ENCODE peak calls at places on chromosomes 12 and 14, in nine cellular contexts. B is CD4-positive, CD25-positive, alpha-beta regulatory T cell; G is psoas muscle; M is GM23248; T is pancreas; D is RWPE2; V is suprapubic skin; J is upper lobe of left lung; O is hepatocyte. U is an unnamed sample. For H3K4me1, the result is how much of the 10 kb centered on the place peaks cover.

GRCh38 chr14:21220874-21221477 is 48.3 kb downstream of the HNRNPC start:
- DNase-seq in M (peak), J (no peak), V (no peak), G (no peak), T (no peak), O (no peak), B (no peak), D (no peak), U (no peak)

GRCh38 chr14:92886337-92886736 is 36.6 kb upstream of the CHGA start:
- DNase-seq in B (no peak), O (no peak), J (no peak), G (no peak), T (no peak), M (no peak), V (no peak), D (no peak), U (no peak)

GRCh38 chr12:123916729-123917128 is 55.9 kb downstream of the CCDC92 start:
- DNase-seq in V (no peak), G (no peak), O (no peak), J (no peak), D (no peak), T (no peak), M (peak), B (no peak), U (no peak)

GRCh38 chr14:68564826-68565760 is 227.8 kb downstream of the ZFP36L1 start:
- DNase-seq in J (no peak), D (no peak), B (peak), O (no peak), M (no peak), G (no peak), T (no peak), V (no peak), U (no peak)

GRCh38 chr12:46786774-46787173 is 39.0 kb downstream of the SLC38A4 start:
- DNase-seq in V (no peak), M (peak), O (no peak), D (no peak), G (no peak), T (no peak), J (no peak), B (no peak), U (no peak)

GRCh38 chr12:49588761-49589516 is 16.5 kb downstream of the FAM186B start:
- DNase-seq in J (no peak), T (no peak), O (no peak), V (no peak), D (no peak), M (no peak), B (no peak), G (no peak), U (no peak)

GRCh38 chr14:95620659-95621059 is 65.6 kb upstream of the TCL1B start:
- DNase-seq in O (no peak), G (no peak), B (no peak), D (no peak), M (no peak), V (no peak), T (no peak), J (peak), U (peak)

GRCh38 chr12:116324684-116325664 is 47.5 kb upstream of the MED13L start:
- DNase-seq in G (no peak), T (no peak), B (peak), J (no peak), M (no peak), O (no peak), V (no peak), D (no peak), U (peak)

GRCh38 chr12:130715996-130716917 is at the start of gene RIMBP2:
- DNase-seq in B (no peak), G (no peak), M (peak), T (no peak), J (no peak), O (peak), V (no peak), D (no peak), U (no peak)

GRCh38 chr12:110048242-110049027 is at the start of gene C12orf76:
- DNase-seq in J (peak), M (peak), T (peak), D (peak), B (peak), G (peak), V (peak), O (peak), U (peak)

DNA sequence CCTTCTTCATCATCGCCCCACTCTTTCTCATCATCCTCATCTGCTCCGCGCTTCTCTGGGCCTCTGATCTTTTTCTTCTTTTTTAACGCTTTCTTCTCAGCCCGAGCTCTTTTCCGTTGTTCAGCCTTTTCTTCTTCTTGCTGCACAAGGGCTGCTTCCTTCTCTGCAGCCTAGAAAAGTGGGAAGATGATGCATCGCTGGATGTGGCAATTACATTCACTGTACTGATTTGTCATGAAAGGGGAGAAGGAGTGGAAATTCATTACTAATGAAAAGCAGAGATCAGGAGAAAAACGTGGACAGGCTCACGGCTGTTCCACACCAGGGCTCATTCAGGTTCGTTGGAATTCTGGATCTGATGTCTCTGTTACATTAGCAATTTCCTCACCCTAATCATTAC is 15.1 kb downstream of the FICD start:
- DNase-seq in G (no peak), J (no peak), O (no peak), M (peak), V (no peak), T (no peak), B (no peak), D (no peak), U (no peak)
- H3K27ac ChIP-seq in G (no peak), J (no peak), O (no peak), M (no peak), V (no peak), T (no peak), B (no peak), D (no peak), U (no peak)

GRCh38 chr14:61147898-61148549 is 133.1 kb downstream of the TMEM30B start:
- DNase-seq in D (no peak), J (peak), B (no peak), M (no peak), T (no peak), V (no peak), G (peak), O (no peak), U (no peak)
- H3K4me1 ChIP-seq in D (under half), J (under half), B (under half), M (under half), T (under half), V (under half), G (under half), O (under half), U (under half)

GRCh38 chr14:50813544-50813863 is 17.5 kb downstream of the NIN start:
- DNase-seq in M (no peak), O (no peak), V (no peak), J (no peak), G (no peak), B (peak), T (no peak), D (no peak), U (peak)
- H3K4me3 ChIP-seq in M (no peak), O (no peak), V (no peak), J (no peak), G (no peak), B (peak), T (no peak), D (no peak), U (no peak)

GRCh38 chr14:38556321-38556720 is 300.4 kb upstream of the CLEC14A start:
- DNase-seq in G (no peak), D (no peak), J (no peak), B (no peak), V (no peak), T (no peak), M (no peak), O (no peak), U (no peak)
- H3K27ac ChIP-seq in G (no peak), D (no peak), J (no peak), B (no peak), V (no peak), T (no peak), M (no peak), O (no peak), U (no peak)

U was measured in CD4-positive, alpha-beta memory T cell.